ENCODE peak calls at places on chromosome 1, in four cellular contexts. P is stimulated activated CD8-positive, alpha-beta memory T cell treated with anti-CD3 and anti-CD28 coated beads, Interleukin-4, amount 100 ng/mL, for 4 hours; N is NT2/D1; D is mesenchymal stem cell. A is an unnamed sample.

GRCh38 chr1:15104768-15105167 is 48.8 kb upstream of the TMEM51 start:
- DNase-seq in P (no peak), N (no peak), D (no peak), A (no peak)

GRCh38 chr1:44584167-44584566 is 90.1 kb downstream of the TMEM53 start:
- DNase-seq in P (no peak), N (peak; percentile 57), D (no peak), A (no peak)

GRCh38 chr1:235074335-235075120 is 54.1 kb downstream of the TOMM20 start:
- DNase-seq in P (no peak), N (no peak), D (peak; percentile 97), A (peak; percentile 20)

GRCh38 chr1:240190881-240191385 is 99.2 kb downstream of the FMN2 start:
- DNase-seq in P (no peak), N (peak; percentile 18), D (peak; percentile 91), A (peak; percentile 55)

GRCh38 chr1:44390277-44390676 is 14.8 kb upstream of the RNF220 start:
- DNase-seq in P (no peak), N (no peak), D (peak; percentile 92), A (no peak)

GRCh38 chr1:9111957-9112356 is 16.9 kb downstream of the GPR157 start:
- DNase-seq in P (no peak), N (no peak), D (no peak), A (no peak)

GRCh38 chr1:103180660-103181059 is 72.3 kb upstream of the COL11A1 start:
- DNase-seq in P (no peak), N (no peak), D (no peak), A (no peak)

GRCh38 chr1:171290611-171291010 is 23.4 kb upstream of the FMO4 start:
- DNase-seq in P (no peak), N (no peak), D (no peak), A (no peak)

GRCh38 chr1:12634696-12635202 is 9.1 kb upstream of the AADACL4 start:
- DNase-seq in P (no peak), N (no peak), D (no peak), A (peak; percentile 43)

GRCh38 chr1:16226495-16227179 is 10.3 kb downstream of the CPLANE2 start:
- DNase-seq in P (no peak), N (peak; percentile 61), D (peak; percentile 39), A (peak; percentile 95)

GRCh38 chr1:46818591-46818990 is 19.7 kb downstream of the CYP4B1 start:
- DNase-seq in P (no peak), N (no peak), D (no peak), A (no peak)